ENCODE peak calls at places on chromosomes 6 and 20, in four cellular contexts. One of them, this sample, is unnamed.

GRCh38 chr6:42162384-42162783 is 10.8 kb upstream of the GUCA1A start:
- DNase-seq in stomach: no peak
- DNase-seq in A549: no peak
- DNase-seq in transverse colon: no peak
- DNase-seq in this sample: no peak

GRCh38 chr6:139115980-139116758 is 18.7 kb upstream of the HECA start:
- DNase-seq in stomach: no peak
- DNase-seq in A549: no peak
- DNase-seq in transverse colon: no peak
- DNase-seq in this sample: no peak

GRCh38 chr20:54649511-54649962 is 174.1 kb downstream of the DOK5 start:
- DNase-seq in stomach: peak; percentile 92
- DNase-seq in A549: peak; percentile 75
- DNase-seq in transverse colon: peak; percentile 77
- DNase-seq in this sample: no peak

GRCh38 chr6:8875986-8876385 is 440.6 kb upstream of the SLC35B3 start:
- DNase-seq in stomach: no peak
- DNase-seq in A549: no peak
- DNase-seq in transverse colon: no peak
- DNase-seq in this sample: no peak

GRCh38 chr6:140415266-140415665 is 1040.8 kb upstream of the CITED2 start:
- DNase-seq in stomach: no peak
- DNase-seq in A549: no peak
- DNase-seq in transverse colon: no peak
- DNase-seq in this sample: no peak

GRCh38 chr20:47175501-47175900 is 181.0 kb downstream of the ZMYND8 start:
- DNase-seq in stomach: peak; percentile 51
- DNase-seq in A549: no peak
- DNase-seq in transverse colon: no peak
- DNase-seq in this sample: no peak

GRCh38 chr6:145087034-145087433 is 648.3 kb downstream of the EPM2A start:
- DNase-seq in stomach: no peak
- DNase-seq in A549: no peak
- DNase-seq in transverse colon: no peak
- DNase-seq in this sample: no peak

GRCh38 chr6:124961784-124962611 is at the start of gene RNF217:
- DNase-seq in stomach: peak; percentile 55
- DNase-seq in A549: peak; percentile 68
- DNase-seq in transverse colon: peak; percentile 50
- DNase-seq in this sample: peak; percentile 63

GRCh38 chr6:104639671-104640070 is 220.0 kb downstream of the HACE1 start:
- DNase-seq in stomach: no peak
- DNase-seq in A549: no peak
- DNase-seq in transverse colon: no peak
- DNase-seq in this sample: no peak

GRCh38 chr20:53028337-53029007 is 56.3 kb downstream of the TSHZ2 start:
- DNase-seq in stomach: no peak
- DNase-seq in A549: no peak
- DNase-seq in transverse colon: no peak
- DNase-seq in this sample: no peak

GRCh38 chr6:169320013-169320412 is 66.4 kb upstream of the THBS2 start:
- DNase-seq in stomach: no peak
- DNase-seq in A549: no peak
- DNase-seq in transverse colon: no peak
- DNase-seq in this sample: no peak

GRCh38 chr6:37399131-37399530 is 33.9 kb upstream of the CMTR1 start:
- DNase-seq in stomach: no peak
- DNase-seq in A549: no peak
- DNase-seq in transverse colon: no peak
- DNase-seq in this sample: no peak

GRCh38 chr20:17843246-17844132 is 125.1 kb downstream of the SNX5 start:
- DNase-seq in stomach: no peak
- DNase-seq in A549: no peak
- DNase-seq in transverse colon: no peak
- DNase-seq in this sample: peak; percentile 50

GRCh38 chr6:150646228-150646627 is 46.5 kb downstream of the PLEKHG1 start:
- DNase-seq in stomach: no peak
- DNase-seq in A549: no peak
- DNase-seq in transverse colon: no peak
- DNase-seq in this sample: no peak

GRCh38 chr20:22862645-22863230 is 172.4 kb upstream of the SSTR4 start:
- DNase-seq in stomach: no peak
- DNase-seq in A549: peak; percentile 10
- DNase-seq in transverse colon: no peak
- DNase-seq in this sample: no peak

GRCh38 chr6:83055366-83055964 is 10.2 kb downstream of the UBE3D start:
- DNase-seq in stomach: peak; percentile 44
- DNase-seq in A549: peak; percentile 17
- DNase-seq in transverse colon: peak; percentile 27
- DNase-seq in this sample: no peak

GRCh38 chr20:63955846-63956663 is at the start of gene UCKL1:
- DNase-seq in stomach: peak; percentile 94
- DNase-seq in A549: peak; percentile 90
- DNase-seq in transverse colon: peak; percentile 94
- DNase-seq in this sample: peak; percentile 91

GRCh38 chr6:41200901-41201783 is at the start of gene TREML2:
- DNase-seq in stomach: no peak
- DNase-seq in A549: no peak
- DNase-seq in transverse colon: peak; percentile 24
- DNase-seq in this sample: peak; percentile 37

GRCh38 chr6:48447251-48447650 is 336.3 kb upstream of the PTCHD4 start:
- DNase-seq in stomach: no peak
- DNase-seq in A549: no peak
- DNase-seq in transverse colon: no peak
- DNase-seq in this sample: no peak

GRCh38 chr6:169529931-169530761 is 171.7 kb downstream of the WDR27 start:
- DNase-seq in stomach: no peak
- DNase-seq in A549: peak; percentile 39
- DNase-seq in transverse colon: peak; percentile 52
- DNase-seq in this sample: peak; percentile 45

GRCh38 chr6:127520061-127520460 is 926 bp upstream of the MTCL3 start:
- DNase-seq in stomach: no peak
- DNase-seq in A549: peak; percentile 11
- DNase-seq in transverse colon: no peak
- DNase-seq in this sample: no peak

GRCh38 chr6:154931741-154932424 is 63.2 kb upstream of the TIAM2 start:
- DNase-seq in stomach: no peak
- DNase-seq in A549: no peak
- DNase-seq in transverse colon: no peak
- DNase-seq in this sample: no peak

DNA sequence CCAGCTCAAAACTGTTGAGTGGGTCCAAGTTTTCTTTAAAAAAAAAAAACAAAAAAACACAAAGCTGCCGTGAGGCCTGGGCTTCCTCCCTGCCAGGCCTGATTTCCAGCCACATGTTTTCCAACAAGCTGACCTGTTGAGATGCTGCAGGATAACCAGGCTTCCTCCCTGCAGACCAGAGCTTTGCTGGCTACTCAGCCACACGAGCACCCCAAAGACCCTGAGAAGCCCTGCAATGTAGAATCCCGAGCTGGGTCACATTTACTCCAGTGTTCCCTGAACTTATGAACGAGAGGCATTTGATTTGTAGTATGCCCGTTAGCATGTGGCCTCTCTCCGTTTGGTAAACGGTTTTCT is 3.9 kb downstream of the SIRPA start:
- DNase-seq in stomach: no peak
- DNase-seq in A549: no peak
- DNase-seq in transverse colon: no peak
- DNase-seq in this sample: no peak
- H3K27ac ChIP-seq in stomach: no peak overlapping the region
- H3K27ac ChIP-seq in A549: no peak overlapping the region
- H3K27ac ChIP-seq in transverse colon: no peak overlapping the region
- H3K27ac ChIP-seq in this sample: peak overlapping the region; percentile 97

GRCh38 chr20:32510120-32510600 is 75.0 kb downstream of the NOL4L start:
- DNase-seq in stomach: no peak
- DNase-seq in A549: no peak
- DNase-seq in transverse colon: no peak
- DNase-seq in this sample: no peak
- H3K4me3 ChIP-seq in stomach: no peak overlapping the region
- H3K4me3 ChIP-seq in A549: no peak overlapping the region
- H3K4me3 ChIP-seq in transverse colon: no peak overlapping the region
- H3K4me3 ChIP-seq in this sample: no peak overlapping the region

DNA sequence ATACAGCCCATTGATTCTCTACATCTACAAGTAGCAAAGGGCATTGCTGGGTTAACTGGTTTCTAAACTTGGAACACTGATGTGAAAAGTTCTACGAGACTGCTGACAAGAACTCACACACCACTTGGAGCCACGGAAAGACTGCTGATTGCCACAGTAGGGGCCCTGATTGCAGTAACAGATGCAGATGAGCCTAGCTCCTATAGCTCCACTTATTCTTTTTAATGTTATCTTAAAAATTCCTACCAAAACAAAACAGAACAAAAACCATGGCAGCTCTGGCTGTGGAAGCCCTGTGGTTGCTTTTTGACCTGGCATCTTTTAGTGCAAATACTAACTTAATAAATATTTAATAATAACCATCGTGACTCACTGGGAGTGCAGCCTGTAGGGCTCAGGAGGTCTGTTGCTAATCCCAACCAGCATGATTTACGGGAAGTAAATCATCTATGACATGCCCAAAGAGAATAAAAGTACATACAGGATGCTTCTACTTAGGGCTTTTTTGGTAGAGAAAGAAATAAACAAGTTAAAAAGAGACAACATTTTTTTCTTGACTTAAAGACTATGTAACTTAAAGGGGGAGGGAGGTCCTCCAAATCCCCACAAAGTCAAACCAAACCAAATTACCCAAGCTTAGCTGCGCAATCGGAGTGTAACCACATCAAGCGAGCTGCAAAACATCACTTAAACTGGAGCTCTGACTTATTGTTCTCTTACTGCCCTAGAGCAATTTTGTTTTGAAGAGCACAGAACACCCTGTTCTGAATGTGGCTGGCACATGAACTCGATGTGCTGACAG is 87.2 kb downstream of the FKBP5 start:
- DNase-seq in stomach: peak; percentile 55
- DNase-seq in A549: peak; percentile 51
- DNase-seq in transverse colon: peak; percentile 69
- DNase-seq in this sample: peak; percentile 63
- TF ChIP-seq EP300 in stomach: peak; percentile 100
- TF ChIP-seq EP300 in A549: peak; percentile 33
- TF ChIP-seq EP300 in transverse colon: peak; percentile 100
- TF ChIP-seq EP300 in this sample: peak; percentile 100

GRCh38 chr20:10651227-10651990 is 22.4 kb downstream of the JAG1 start:
- DNase-seq in stomach: no peak
- DNase-seq in A549: no peak
- DNase-seq in transverse colon: no peak
- DNase-seq in this sample: no peak

GRCh38 chr20:10652185-10652584 is 21.6 kb downstream of the JAG1 start:
- DNase-seq in stomach: no peak
- DNase-seq in A549: no peak
- DNase-seq in transverse colon: no peak
- DNase-seq in this sample: no peak

GRCh38 chr20:10654630-10655029 is 19.2 kb downstream of the JAG1 start:
- DNase-seq in stomach: peak; percentile 46
- DNase-seq in A549: no peak
- DNase-seq in transverse colon: peak; percentile 47
- DNase-seq in this sample: no peak

GRCh38 chr20:10653593-10654288 is 20.1 kb downstream of the JAG1 start:
- DNase-seq in stomach: no peak
- DNase-seq in A549: no peak
- DNase-seq in transverse colon: peak; percentile 41
- DNase-seq in this sample: peak; percentile 51

GRCh38 chr20:10652660-10653191 is 21.1 kb downstream of the JAG1 start:
- DNase-seq in stomach: no peak
- DNase-seq in A549: no peak
- DNase-seq in transverse colon: no peak
- DNase-seq in this sample: no peak
- H3K27ac ChIP-seq in stomach: no peak overlapping the region
- H3K27ac ChIP-seq in A549: no peak overlapping the region
- H3K27ac ChIP-seq in transverse colon: peak overlapping the region; percentile 78
- H3K27ac ChIP-seq in this sample: peak overlapping the region; percentile 7

DNA sequence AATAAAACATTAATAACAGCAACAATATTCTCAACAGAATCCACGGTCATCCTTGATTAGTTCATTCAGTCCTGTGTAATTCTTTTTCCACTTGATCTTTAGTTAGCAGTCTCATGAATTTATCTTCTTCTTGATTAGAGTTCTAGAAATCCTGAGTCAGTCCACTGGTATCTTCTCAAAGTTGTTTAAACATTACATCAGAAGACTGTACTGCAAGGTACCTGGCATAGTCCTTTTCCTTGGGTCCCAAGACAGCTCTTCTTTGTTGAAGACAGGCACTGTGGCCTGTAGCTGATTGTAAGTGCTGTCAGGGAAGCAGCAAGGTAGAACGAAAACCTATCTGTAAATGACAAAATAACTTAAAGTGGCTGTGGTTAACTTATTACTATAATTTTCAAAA is 11.8 kb downstream of the MAP3K4 start:
- DNase-seq in stomach: no peak
- DNase-seq in A549: no peak
- DNase-seq in transverse colon: no peak
- DNase-seq in this sample: no peak
- H3K4me3 ChIP-seq in stomach: no peak overlapping the region
- H3K4me3 ChIP-seq in A549: no peak overlapping the region
- H3K4me3 ChIP-seq in transverse colon: no peak overlapping the region
- H3K4me3 ChIP-seq in this sample: no peak overlapping the region

DNA sequence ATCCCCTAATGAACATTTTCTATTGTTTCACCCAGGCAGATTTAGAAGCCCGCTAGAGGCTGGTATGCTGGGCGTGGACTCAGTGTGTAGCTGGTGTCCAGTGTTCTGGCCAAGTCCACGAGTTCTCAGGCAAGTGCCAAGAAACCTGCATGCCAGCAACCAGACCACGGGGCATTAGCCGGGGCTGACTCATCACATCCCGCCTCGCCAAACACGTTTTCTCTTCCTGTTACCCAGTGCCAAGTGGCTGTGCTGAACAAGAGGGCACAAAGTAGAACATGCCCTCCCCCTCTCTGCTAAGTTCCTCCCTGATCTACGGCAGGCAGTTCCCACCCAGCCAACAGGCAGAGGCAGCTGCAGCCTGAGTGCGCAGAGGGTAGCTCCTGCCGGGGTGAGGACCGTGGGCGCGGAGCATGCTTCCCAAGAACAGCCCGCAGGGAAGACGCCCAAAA is 29.6 kb downstream of the RAMACL start:
- DNase-seq in stomach: peak; percentile 95
- DNase-seq in A549: peak; percentile 52
- DNase-seq in transverse colon: peak; percentile 75
- DNase-seq in this sample: peak; percentile 75
- TF ChIP-seq EP300 in stomach: peak; percentile 24
- TF ChIP-seq EP300 in A549: no peak
- TF ChIP-seq EP300 in transverse colon: no peak
- TF ChIP-seq EP300 in this sample: peak; percentile 97

GRCh38 chr20:61023612-61024011 is 228.4 kb upstream of the CDH4 start:
- DNase-seq in stomach: no peak
- DNase-seq in A549: no peak
- DNase-seq in transverse colon: no peak
- DNase-seq in this sample: no peak

GRCh38 chr20:61025536-61025935 is 226.5 kb upstream of the CDH4 start:
- DNase-seq in stomach: no peak
- DNase-seq in A549: no peak
- DNase-seq in transverse colon: no peak
- DNase-seq in this sample: no peak

GRCh38 chr20:61024390-61024789 is 227.7 kb upstream of the CDH4 start:
- DNase-seq in stomach: no peak
- DNase-seq in A549: no peak
- DNase-seq in transverse colon: no peak
- DNase-seq in this sample: peak; percentile 22

GRCh38 chr20:61026173-61026572 is 225.9 kb upstream of the CDH4 start:
- DNase-seq in stomach: no peak
- DNase-seq in A549: no peak
- DNase-seq in transverse colon: no peak
- DNase-seq in this sample: no peak

GRCh38 chr20:61026731-61027130 is 225.3 kb upstream of the CDH4 start:
- DNase-seq in stomach: no peak
- DNase-seq in A549: no peak
- DNase-seq in transverse colon: no peak
- DNase-seq in this sample: no peak
- H3K27ac ChIP-seq in stomach: no peak overlapping the region
- H3K27ac ChIP-seq in A549: no peak overlapping the region
- H3K27ac ChIP-seq in transverse colon: no peak overlapping the region
- H3K27ac ChIP-seq in this sample: no peak overlapping the region